ENCODE peak calls at places on chromosomes 12 and 14, in five cellular contexts. N is GM12878, I is upper lobe of left lung, K is HepG2, Y is K562. A is an unnamed sample.
A peak's percentile ranks its signal among the peaks of the same experiment; 100 is the strongest.

GRCh38 chr12:111446044-111446581 is 40.4 kb downstream of the SH2B3 start:
- ATAC-seq in K (no peak), I (no peak), Y (no peak), N (no peak), A (peak; percentile 37)

GRCh38 chr12:124744273-124744640 is 119.4 kb downstream of the SCARB1 start:
- ATAC-seq in N (no peak), Y (no peak), K (no peak), I (no peak), A (no peak)

GRCh38 chr14:98172243-98172778 is 1099.7 kb downstream of the BCL11B start:
- ATAC-seq in I (no peak), Y (no peak), N (no peak), K (no peak), A (no peak)

GRCh38 chr14:93716002-93716401 is 72.3 kb downstream of the PRIMA1 start:
- ATAC-seq in N (no peak), Y (no peak), I (no peak), K (no peak), A (no peak)

GRCh38 chr14:66422019-66422946 is 63.9 kb upstream of the CCDC196 start:
- ATAC-seq in N (no peak), Y (no peak), I (no peak), K (no peak), A (no peak)

GRCh38 chr12:24679135-24679534 is 269.8 kb downstream of the BCAT1 start:
- ATAC-seq in K (peak; percentile 47), N (no peak), I (peak; percentile 51), Y (no peak), A (peak; percentile 46)

GRCh38 chr12:132480620-132481132 is 9.3 kb upstream of the FBRSL1 start:
- ATAC-seq in N (no peak), I (no peak), Y (no peak), K (no peak), A (no peak)

GRCh38 chr12:32134144-32134888 is 27.7 kb downstream of the BICD1 start:
- ATAC-seq in K (peak; percentile 13), Y (peak; percentile 53), N (peak; percentile 76), I (no peak), A (peak; percentile 61)

GRCh38 chr12:89236237-89236636 is 116.1 kb downstream of the DUSP6 start:
- ATAC-seq in K (no peak), Y (no peak), I (no peak), N (no peak), A (no peak)

DNA sequence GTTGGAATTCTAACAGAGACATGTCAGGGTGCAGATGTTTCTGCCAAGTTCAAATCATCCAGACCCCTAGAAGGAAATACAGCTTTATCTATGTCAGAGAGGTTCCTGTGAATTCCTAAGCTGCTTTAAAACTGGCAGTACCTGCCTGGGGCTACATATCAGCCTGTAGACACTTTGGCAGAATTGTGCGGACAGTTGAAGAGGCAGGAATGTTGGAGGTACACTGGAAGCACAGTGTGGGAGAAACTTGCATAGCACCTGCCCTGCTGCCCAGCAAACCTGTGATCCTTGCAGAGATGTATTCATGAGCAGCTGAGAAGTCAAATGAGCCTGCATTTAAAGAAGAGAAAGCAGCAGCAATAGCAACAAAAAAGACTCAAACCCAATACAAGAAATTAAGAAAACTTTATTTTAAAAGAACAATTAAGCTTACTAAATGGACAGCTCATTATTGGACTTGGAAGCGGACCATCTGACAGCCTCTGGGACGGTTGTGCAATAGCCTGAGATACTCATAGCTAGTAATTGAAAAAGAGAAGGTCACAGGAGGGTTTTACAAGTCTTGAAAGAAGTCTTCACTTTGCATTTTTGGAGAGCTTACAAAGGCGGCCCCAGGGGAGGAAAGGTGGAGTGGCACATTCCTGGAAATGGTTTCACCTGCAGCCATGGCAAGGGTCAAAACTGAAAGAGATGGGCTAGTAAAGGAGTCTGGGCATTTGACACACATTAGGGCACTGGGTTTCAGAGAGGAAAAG is 280.9 kb upstream of the FLRT2 start:
- ATAC-seq in N (no peak), K (no peak), Y (no peak), I (no peak), A (no peak)
- TF ChIP-seq POLR2AphosphoS5 in N (no peak), K (no peak), Y (no peak), I (no peak), A (no peak)

DNA sequence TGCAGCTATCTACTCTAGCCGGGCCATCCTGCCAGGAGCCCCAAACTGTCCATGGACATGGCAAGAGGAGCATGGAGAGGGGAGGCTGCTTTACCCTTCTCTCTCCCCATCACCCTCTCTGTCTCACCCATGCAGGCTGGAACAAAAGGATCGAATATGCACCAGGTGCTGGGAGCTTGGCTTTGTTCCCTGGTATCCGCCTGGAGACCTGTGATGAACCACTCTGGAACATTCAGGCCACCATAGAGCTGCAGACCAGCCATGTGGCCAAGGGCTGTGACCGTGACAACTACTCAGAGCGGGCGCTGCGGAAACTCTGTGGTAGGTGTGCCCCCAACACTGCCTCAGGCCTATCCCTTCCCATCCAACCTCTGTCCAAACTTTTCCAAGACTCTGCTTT is 5.9 kb downstream of the CLSTN3 start:
- ATAC-seq in Y (no peak), K (no peak), I (no peak), N (no peak), A (no peak)
- TF ChIP-seq EP300 in Y (no peak), K (no peak), I (no peak), N (no peak), A (no peak)

GRCh38 chr12:52337054-52337453 is 15.9 kb upstream of the KRT83 start:
- ATAC-seq in K (no peak), N (no peak), Y (no peak), I (no peak), A (no peak)
- H3K27me3 ChIP-seq in K (peaks cover 24% of the 10 kb centered on the region), N (peaks cover 2% of the 10 kb centered on the region), Y (no peaks in the 10 kb centered on the region), I (no peaks in the 10 kb centered on the region), A (peaks cover 21% of the 10 kb centered on the region)

GRCh38 chr14:77799863-77800730 is at the start of gene ADCK1:
- ATAC-seq in Y (peak; percentile 96), N (peak; percentile 97), I (peak; percentile 97), K (peak; percentile 95), A (peak; percentile 96)
- TF ChIP-seq POLR2AphosphoS5 in Y (peak; percentile 37), N (peak; percentile 71), I (peak; percentile 66), K (peak; percentile 58), A (peak; percentile 42)

GRCh38 chr12:46494424-46494823 is 121.9 kb upstream of the SLC38A2 start:
- ATAC-seq in K (peak; percentile 11), Y (no peak), I (peak; percentile 62), N (no peak), A (peak; percentile 50)
- TF ChIP-seq EP300 in K (peak; percentile 72), Y (no peak), I (no peak), N (no peak), A (no peak)